ENCODE peak calls at places on chromosomes 4 and X, in five cellular contexts. One of them, this sample, is unnamed.

GRCh38 chr4:39621582-39621981 is 17.1 kb downstream of the SMIM14 start:
- DNase-seq in iris pigment epithelial cell: peak; percentile 72
- DNase-seq in NCI-H774: no peak
- DNase-seq in choroid plexus epithelial cell: peak; percentile 76
- DNase-seq in NCI-H1105 treated with DMSO at 0.1 percent for 48 hours: no peak
- DNase-seq in this sample: peak; percentile 31

GRCh38 chrX:95056901-95057300 is 1382.9 kb downstream of the FAM133A start:
- DNase-seq in NCI-H774: no peak
- DNase-seq in choroid plexus epithelial cell: peak; percentile 57
- DNase-seq in NCI-H1105 treated with DMSO at 0.1 percent for 48 hours: peak; percentile 8
- DNase-seq in iris pigment epithelial cell: peak; percentile 50
- DNase-seq in this sample: no peak

GRCh38 chr4:145098675-145099037 is 545 bp downstream of the ABCE1 start:
- DNase-seq in iris pigment epithelial cell: peak; percentile 78
- DNase-seq in NCI-H1105 treated with DMSO at 0.1 percent for 48 hours: peak; percentile 12
- DNase-seq in NCI-H774: no peak
- DNase-seq in choroid plexus epithelial cell: peak; percentile 66
- DNase-seq in this sample: peak; percentile 16

GRCh38 chr4:64230709-64231310 is 178.4 kb downstream of the TECRL start:
- DNase-seq in iris pigment epithelial cell: peak; percentile 20
- DNase-seq in choroid plexus epithelial cell: peak; percentile 33
- DNase-seq in NCI-H1105 treated with DMSO at 0.1 percent for 48 hours: peak; percentile 1
- DNase-seq in NCI-H774: no peak
- DNase-seq in this sample: no peak

GRCh38 chr4:158193171-158193749 is 17.0 kb upstream of the TMEM144 start:
- DNase-seq in iris pigment epithelial cell: peak; percentile 35
- DNase-seq in NCI-H774: peak; percentile 11
- DNase-seq in NCI-H1105 treated with DMSO at 0.1 percent for 48 hours: peak; percentile 27
- DNase-seq in choroid plexus epithelial cell: peak; percentile 59
- DNase-seq in this sample: no peak

GRCh38 chrX:129360175-129360574 is 163.1 kb downstream of the SMARCA1 start:
- DNase-seq in choroid plexus epithelial cell: peak; percentile 59
- DNase-seq in NCI-H774: peak; percentile 57
- DNase-seq in iris pigment epithelial cell: peak; percentile 54
- DNase-seq in NCI-H1105 treated with DMSO at 0.1 percent for 48 hours: peak; percentile 17
- DNase-seq in this sample: peak; percentile 29

GRCh38 chrX:15343075-15343476 is 7.8 kb upstream of the PIGA start:
- DNase-seq in NCI-H1105 treated with DMSO at 0.1 percent for 48 hours: no peak
- DNase-seq in choroid plexus epithelial cell: no peak
- DNase-seq in NCI-H774: no peak
- DNase-seq in iris pigment epithelial cell: peak; percentile 51
- DNase-seq in this sample: no peak

GRCh38 chrX:117982702-117983392 is 133.8 kb downstream of the KLHL13 start:
- DNase-seq in NCI-H1105 treated with DMSO at 0.1 percent for 48 hours: no peak
- DNase-seq in NCI-H774: no peak
- DNase-seq in iris pigment epithelial cell: no peak
- DNase-seq in choroid plexus epithelial cell: no peak
- DNase-seq in this sample: no peak

GRCh38 chr4:8352368-8353157 is 83.0 kb downstream of the HTRA3 start:
- DNase-seq in iris pigment epithelial cell: no peak
- DNase-seq in NCI-H1105 treated with DMSO at 0.1 percent for 48 hours: no peak
- DNase-seq in choroid plexus epithelial cell: peak; percentile 8
- DNase-seq in NCI-H774: no peak
- DNase-seq in this sample: peak; percentile 4

GRCh38 chr4:122900314-122900713 is 22.1 kb downstream of the NUDT6 start:
- DNase-seq in choroid plexus epithelial cell: no peak
- DNase-seq in NCI-H774: no peak
- DNase-seq in NCI-H1105 treated with DMSO at 0.1 percent for 48 hours: no peak
- DNase-seq in iris pigment epithelial cell: no peak
- DNase-seq in this sample: no peak

GRCh38 chrX:77346859-77347258 is 100.3 kb upstream of the FGF16 start:
- DNase-seq in choroid plexus epithelial cell: no peak
- DNase-seq in iris pigment epithelial cell: no peak
- DNase-seq in NCI-H774: no peak
- DNase-seq in NCI-H1105 treated with DMSO at 0.1 percent for 48 hours: no peak
- DNase-seq in this sample: no peak

GRCh38 chr4:123359449-123360306 is 36.9 kb upstream of the SPRY1 start:
- DNase-seq in NCI-H1105 treated with DMSO at 0.1 percent for 48 hours: no peak
- DNase-seq in choroid plexus epithelial cell: no peak
- DNase-seq in NCI-H774: no peak
- DNase-seq in iris pigment epithelial cell: no peak
- DNase-seq in this sample: no peak

GRCh38 chr4:151174784-151175183 is 75.4 kb downstream of the RPS3A start:
- DNase-seq in choroid plexus epithelial cell: no peak
- DNase-seq in iris pigment epithelial cell: no peak
- DNase-seq in NCI-H774: no peak
- DNase-seq in NCI-H1105 treated with DMSO at 0.1 percent for 48 hours: no peak
- DNase-seq in this sample: no peak

GRCh38 chr4:21811576-21811975 is 137.0 kb downstream of the KCNIP4 start:
- DNase-seq in choroid plexus epithelial cell: peak; percentile 72
- DNase-seq in NCI-H1105 treated with DMSO at 0.1 percent for 48 hours: no peak
- DNase-seq in NCI-H774: no peak
- DNase-seq in iris pigment epithelial cell: peak; percentile 65
- DNase-seq in this sample: no peak

GRCh38 chrX:13569479-13570244 is at the start of gene EGFL6:
- DNase-seq in NCI-H1105 treated with DMSO at 0.1 percent for 48 hours: no peak
- DNase-seq in iris pigment epithelial cell: no peak
- DNase-seq in NCI-H774: no peak
- DNase-seq in choroid plexus epithelial cell: no peak
- DNase-seq in this sample: no peak

This sample was measured in transverse colon.